ENCODE peak calls at places on chromosomes 16 and 17, in four cellular contexts. One of them, this sample, is unnamed.

GRCh38 chr17:66491213-66491612 is 188.8 kb downstream of the PRKCA start:
- DNase-seq in prostate gland: no peak
- DNase-seq in uterus: no peak
- DNase-seq in fibroblast of mammary gland: no peak
- DNase-seq in this sample: no peak

GRCh38 chr16:21943571-21943970 is 9.6 kb upstream of the UQCRC2 start:
- DNase-seq in uterus: no peak
- DNase-seq in prostate gland: no peak
- DNase-seq in fibroblast of mammary gland: no peak
- DNase-seq in this sample: no peak

GRCh38 chr16:17685445-17685844 is 214.7 kb upstream of the XYLT1 start:
- DNase-seq in prostate gland: no peak
- DNase-seq in fibroblast of mammary gland: no peak
- DNase-seq in uterus: no peak
- DNase-seq in this sample: no peak

GRCh38 chr17:19485800-19486340 is 47.8 kb upstream of the SLC47A1 start:
- DNase-seq in prostate gland: no peak
- DNase-seq in fibroblast of mammary gland: no peak
- DNase-seq in uterus: no peak
- DNase-seq in this sample: no peak

GRCh38 chr17:33017366-33017765 is 25.7 kb downstream of the SPACA3 start:
- DNase-seq in uterus: no peak
- DNase-seq in prostate gland: no peak
- DNase-seq in fibroblast of mammary gland: no peak
- DNase-seq in this sample: no peak

GRCh38 chr17:2904135-2904534 is 107.9 kb downstream of the RAP1GAP2 start:
- DNase-seq in prostate gland: no peak
- DNase-seq in uterus: no peak
- DNase-seq in fibroblast of mammary gland: no peak
- DNase-seq in this sample: no peak

GRCh38 chr17:74592087-74592990 is at the start of gene CD300LD:
- DNase-seq in prostate gland: no peak
- DNase-seq in uterus: no peak
- DNase-seq in fibroblast of mammary gland: peak
- DNase-seq in this sample: no peak

GRCh38 chr17:44842748-44843147 is 4.9 kb upstream of the HIGD1B start:
- DNase-seq in fibroblast of mammary gland: no peak
- DNase-seq in uterus: no peak
- DNase-seq in prostate gland: no peak
- DNase-seq in this sample: no peak

GRCh38 chr16:78444-79145 is 570 bp downstream of the MPG start:
- DNase-seq in uterus: no peak
- DNase-seq in prostate gland: no peak
- DNase-seq in fibroblast of mammary gland: peak
- DNase-seq in this sample: peak

GRCh38 chr16:11056989-11057645 is 112.8 kb downstream of the CLEC16A start:
- DNase-seq in prostate gland: peak
- DNase-seq in fibroblast of mammary gland: no peak
- DNase-seq in uterus: no peak
- DNase-seq in this sample: no peak

GRCh38 chr16:54817432-54817831 is 113.2 kb upstream of the IRX5 start:
- DNase-seq in fibroblast of mammary gland: peak
- DNase-seq in uterus: no peak
- DNase-seq in prostate gland: no peak
- DNase-seq in this sample: no peak

GRCh38 chr17:33302394-33302793 is 9.3 kb upstream of the ASIC2 start:
- DNase-seq in prostate gland: peak
- DNase-seq in uterus: no peak
- DNase-seq in fibroblast of mammary gland: no peak
- DNase-seq in this sample: no peak

GRCh38 chr17:17647521-17648178 is 33.6 kb upstream of the RAI1 start:
- DNase-seq in prostate gland: no peak
- DNase-seq in fibroblast of mammary gland: no peak
- DNase-seq in uterus: no peak
- DNase-seq in this sample: no peak

GRCh38 chr16:30354423-30355143 is 525 bp downstream of the CD2BP2 start:
- DNase-seq in prostate gland: no peak
- DNase-seq in uterus: no peak
- DNase-seq in fibroblast of mammary gland: no peak
- DNase-seq in this sample: no peak

GRCh38 chr17:75228847-75229246 is 23.4 kb downstream of the NUP85 start:
- DNase-seq in prostate gland: no peak
- DNase-seq in uterus: no peak
- DNase-seq in fibroblast of mammary gland: no peak
- DNase-seq in this sample: no peak

GRCh38 chr17:50407921-50408320 is 10.6 kb upstream of the LRRC59 start:
- DNase-seq in prostate gland: no peak
- DNase-seq in fibroblast of mammary gland: no peak
- DNase-seq in uterus: no peak
- DNase-seq in this sample: no peak

GRCh38 chr16:73129455-73129854 is 81.5 kb upstream of the ZFHX3 start:
- DNase-seq in fibroblast of mammary gland: no peak
- DNase-seq in prostate gland: no peak
- DNase-seq in uterus: no peak
- DNase-seq in this sample: no peak

GRCh38 chr17:70137451-70138230 is 31.7 kb upstream of the KCNJ2 start:
- DNase-seq in uterus: peak
- DNase-seq in prostate gland: peak
- DNase-seq in fibroblast of mammary gland: peak
- DNase-seq in this sample: peak

GRCh38 chr17:21843318-21843865 is 151.1 kb downstream of the KCNJ18 start:
- DNase-seq in fibroblast of mammary gland: no peak
- DNase-seq in prostate gland: no peak
- DNase-seq in uterus: no peak
- DNase-seq in this sample: no peak

GRCh38 chr17:79408251-79408650 is 202.6 kb downstream of the RBFOX3 start:
- DNase-seq in uterus: no peak
- DNase-seq in prostate gland: no peak
- DNase-seq in fibroblast of mammary gland: no peak
- DNase-seq in this sample: no peak

GRCh38 chr16:68274441-68274840 is 10.1 kb downstream of the SLC7A6 start:
- DNase-seq in uterus: no peak
- DNase-seq in fibroblast of mammary gland: no peak
- DNase-seq in prostate gland: no peak
- DNase-seq in this sample: no peak

GRCh38 chr17:19728114-19728495 is 11.7 kb upstream of the SLC47A2 start:
- DNase-seq in fibroblast of mammary gland: peak
- DNase-seq in uterus: peak
- DNase-seq in prostate gland: peak
- DNase-seq in this sample: no peak

GRCh38 chr17:80441133-80441578 is 26.2 kb downstream of the ENDOV start:
- DNase-seq in uterus: no peak
- DNase-seq in prostate gland: no peak
- DNase-seq in fibroblast of mammary gland: peak
- DNase-seq in this sample: peak
- TF ChIP-seq CTCF in uterus: no peak
- TF ChIP-seq CTCF in prostate gland: no peak
- TF ChIP-seq CTCF in fibroblast of mammary gland: no peak
- TF ChIP-seq CTCF in this sample: no peak

GRCh38 chr17:7234100-7235012 is at the start of gene DVL2:
- DNase-seq in uterus: peak
- DNase-seq in fibroblast of mammary gland: peak
- DNase-seq in prostate gland: peak
- DNase-seq in this sample: peak
- TF ChIP-seq CTCF in uterus: peak
- TF ChIP-seq CTCF in fibroblast of mammary gland: no peak
- TF ChIP-seq CTCF in prostate gland: no peak
- TF ChIP-seq CTCF in this sample: no peak

GRCh38 chr17:83179811-83180210 is 100.4 kb downstream of the METRNL start:
- DNase-seq in uterus: no peak
- DNase-seq in prostate gland: no peak
- DNase-seq in fibroblast of mammary gland: no peak
- DNase-seq in this sample: no peak
- TF ChIP-seq CTCF in uterus: no peak
- TF ChIP-seq CTCF in prostate gland: no peak
- TF ChIP-seq CTCF in fibroblast of mammary gland: no peak
- TF ChIP-seq CTCF in this sample: no peak

GRCh38 chr17:51711581-51711980 is 446.9 kb downstream of the CA10 start:
- DNase-seq in fibroblast of mammary gland: no peak
- DNase-seq in prostate gland: no peak
- DNase-seq in uterus: no peak
- DNase-seq in this sample: no peak
- TF ChIP-seq CTCF in fibroblast of mammary gland: no peak
- TF ChIP-seq CTCF in prostate gland: no peak
- TF ChIP-seq CTCF in uterus: no peak
- TF ChIP-seq CTCF in this sample: no peak

DNA sequence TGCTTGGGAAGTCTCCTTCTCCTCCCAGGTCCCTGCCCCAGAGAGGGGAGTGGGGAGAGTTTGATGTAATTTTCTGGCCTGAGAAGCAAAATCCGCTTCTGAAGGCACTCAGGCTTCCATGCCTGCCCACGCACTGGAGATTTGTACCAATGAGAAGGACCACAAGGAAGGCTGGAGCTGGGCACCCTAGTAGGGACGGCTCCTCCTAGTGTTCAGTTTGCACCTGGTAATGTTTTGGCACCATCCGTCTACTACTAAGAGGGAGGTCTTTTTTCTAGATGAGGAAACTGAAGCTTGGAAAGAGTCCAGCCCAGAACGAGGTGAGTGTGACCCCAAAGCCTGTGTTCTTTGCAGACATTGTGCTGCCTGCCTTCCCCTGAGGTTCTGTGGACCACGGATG is 83.6 kb upstream of the NLRP1 start:
- DNase-seq in uterus: no peak
- DNase-seq in prostate gland: no peak
- DNase-seq in fibroblast of mammary gland: peak
- DNase-seq in this sample: no peak
- TF ChIP-seq CTCF in uterus: no peak
- TF ChIP-seq CTCF in prostate gland: no peak
- TF ChIP-seq CTCF in fibroblast of mammary gland: peak
- TF ChIP-seq CTCF in this sample: no peak

GRCh38 chr16:89490386-89491237 is at the start of gene ANKRD11:
- DNase-seq in prostate gland: peak
- DNase-seq in fibroblast of mammary gland: peak
- DNase-seq in uterus: peak
- DNase-seq in this sample: peak

GRCh38 chr16:89489040-89489721 is 1.2 kb downstream of the ANKRD11 start:
- DNase-seq in uterus: peak
- DNase-seq in fibroblast of mammary gland: peak
- DNase-seq in prostate gland: peak
- DNase-seq in this sample: peak

GRCh38 chr16:89489731-89490385 is 503 bp downstream of the ANKRD11 start:
- DNase-seq in prostate gland: no peak
- DNase-seq in uterus: no peak
- DNase-seq in fibroblast of mammary gland: no peak
- DNase-seq in this sample: no peak

GRCh38 chr16:89491974-89492687 is 1.8 kb upstream of the ANKRD11 start:
- DNase-seq in uterus: no peak
- DNase-seq in fibroblast of mammary gland: peak
- DNase-seq in prostate gland: no peak
- DNase-seq in this sample: no peak

DNA sequence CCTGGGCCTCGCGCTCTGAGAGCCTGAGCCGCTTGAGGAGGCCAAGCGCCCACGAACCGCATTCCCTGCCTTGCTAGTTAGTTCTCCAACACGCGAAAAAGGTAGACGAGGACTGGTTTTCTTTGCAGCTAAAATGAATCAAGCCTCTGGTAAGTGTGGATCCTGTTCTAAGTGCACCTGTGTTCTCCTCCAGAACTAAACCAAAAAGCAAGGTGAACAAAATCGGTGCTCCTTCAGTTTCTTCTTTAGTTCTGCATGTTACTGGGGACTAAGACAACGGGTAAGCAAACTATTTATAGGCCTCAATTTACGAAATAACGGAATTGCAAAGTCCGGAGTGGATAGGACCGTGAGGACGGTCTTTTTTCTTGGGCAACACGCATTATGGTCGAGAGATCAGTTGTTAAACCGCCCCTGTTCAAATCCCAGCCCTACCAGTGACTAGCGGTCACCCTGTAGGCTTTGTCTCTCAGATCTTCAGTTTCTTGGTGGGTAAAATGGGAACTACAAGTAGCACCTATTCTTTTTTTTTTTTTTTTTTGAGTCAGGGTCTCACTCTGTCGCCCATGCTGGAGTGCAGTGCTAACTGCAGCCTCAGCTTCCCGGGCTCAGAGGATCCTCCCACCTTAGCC is 993 bp upstream of the ANKRD11 start:
- DNase-seq in prostate gland: no peak
- DNase-seq in fibroblast of mammary gland: no peak
- DNase-seq in uterus: no peak
- DNase-seq in this sample: no peak
- TF ChIP-seq CTCF in prostate gland: no peak
- TF ChIP-seq CTCF in fibroblast of mammary gland: peak
- TF ChIP-seq CTCF in uterus: no peak
- TF ChIP-seq CTCF in this sample: no peak

DNA sequence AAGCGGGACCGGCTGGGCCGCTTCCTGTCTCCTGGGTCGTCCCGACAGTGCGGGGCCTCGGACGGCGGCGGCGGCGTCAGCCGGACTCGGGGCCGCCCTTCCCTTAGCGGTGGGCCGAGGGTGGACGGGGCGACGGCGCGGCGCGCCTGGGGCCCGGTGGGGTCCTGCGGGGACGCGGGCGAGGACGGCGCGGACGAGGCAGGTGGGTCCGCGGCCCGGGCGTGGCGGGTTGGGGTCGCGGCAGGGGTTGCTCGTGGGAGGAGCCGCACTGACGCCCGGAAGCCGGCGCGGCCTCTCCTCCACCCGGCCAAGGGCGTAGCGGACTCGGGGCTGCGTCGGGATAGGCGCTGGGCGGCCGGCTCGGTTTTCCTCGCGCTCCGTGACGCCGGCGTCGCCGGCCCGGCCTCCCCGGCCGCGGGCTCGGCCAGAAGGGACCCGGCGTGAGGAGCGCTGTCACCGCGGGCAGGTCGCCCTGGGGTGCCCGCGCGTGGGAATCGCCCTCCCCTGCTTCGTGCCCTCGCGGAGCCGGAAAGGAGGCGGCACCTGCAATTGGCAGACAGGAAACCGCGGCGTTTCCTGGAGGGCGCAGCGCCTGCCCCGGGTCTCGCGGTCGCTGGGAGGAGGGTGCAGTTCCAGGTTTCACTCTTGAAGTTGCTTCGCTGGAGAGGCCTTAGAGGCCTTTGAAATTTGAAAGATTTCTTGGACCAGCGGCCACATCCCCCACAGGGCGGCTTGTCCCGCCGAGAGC is 481 bp downstream of the ZNF276 start:
- DNase-seq in prostate gland: peak
- DNase-seq in fibroblast of mammary gland: peak
- DNase-seq in uterus: no peak
- DNase-seq in this sample: no peak
- TF ChIP-seq CTCF in prostate gland: no peak
- TF ChIP-seq CTCF in fibroblast of mammary gland: no peak
- TF ChIP-seq CTCF in uterus: no peak
- TF ChIP-seq CTCF in this sample: no peak

GRCh38 chr17:38606646-38607611 is 1.2 kb upstream of the SRCIN1 start:
- DNase-seq in uterus: no peak
- DNase-seq in fibroblast of mammary gland: no peak
- DNase-seq in prostate gland: peak
- DNase-seq in this sample: no peak
- TF ChIP-seq CTCF in uterus: no peak
- TF ChIP-seq CTCF in fibroblast of mammary gland: no peak
- TF ChIP-seq CTCF in prostate gland: no peak
- TF ChIP-seq CTCF in this sample: no peak

GRCh38 chr17:57121308-57122042 is 36.4 kb downstream of the AKAP1 start:
- DNase-seq in uterus: no peak
- DNase-seq in prostate gland: no peak
- DNase-seq in fibroblast of mammary gland: peak
- DNase-seq in this sample: peak
- TF ChIP-seq CTCF in uterus: peak
- TF ChIP-seq CTCF in prostate gland: peak
- TF ChIP-seq CTCF in fibroblast of mammary gland: peak
- TF ChIP-seq CTCF in this sample: peak